ENCODE peak calls at places on chromosome 6, in six cellular contexts. One of them, this sample, is unnamed.

GRCh38 chr6:10655508-10656055 is 38.8 kb downstream of the C6orf52 start:
- DNase-seq in KBM-7: no peak
- DNase-seq in stimulated activated CD8-positive, alpha-beta memory T cell treated with anti-CD3 and anti-CD28 coated beads, Interleukin-4, amount 100 ng/mL, for 1 hour: no peak
- DNase-seq in occipital lobe: no peak
- DNase-seq in sigmoid colon: no peak
- DNase-seq in osteocyte: no peak
- DNase-seq in this sample: no peak

GRCh38 chr6:124989136-124989983 is 27.1 kb downstream of the RNF217 start:
- DNase-seq in KBM-7: no peak
- DNase-seq in stimulated activated CD8-positive, alpha-beta memory T cell treated with anti-CD3 and anti-CD28 coated beads, Interleukin-4, amount 100 ng/mL, for 1 hour: no peak
- DNase-seq in occipital lobe: no peak
- DNase-seq in sigmoid colon: no peak
- DNase-seq in osteocyte: no peak
- DNase-seq in this sample: no peak

GRCh38 chr6:45473121-45473967 is 95.6 kb upstream of the SUPT3H start:
- DNase-seq in KBM-7: no peak
- DNase-seq in stimulated activated CD8-positive, alpha-beta memory T cell treated with anti-CD3 and anti-CD28 coated beads, Interleukin-4, amount 100 ng/mL, for 1 hour: no peak
- DNase-seq in occipital lobe: no peak
- DNase-seq in sigmoid colon: no peak
- DNase-seq in osteocyte: no peak
- DNase-seq in this sample: no peak

GRCh38 chr6:14975124-14975815 is 270.6 kb upstream of the JARID2 start:
- DNase-seq in KBM-7: peak
- DNase-seq in stimulated activated CD8-positive, alpha-beta memory T cell treated with anti-CD3 and anti-CD28 coated beads, Interleukin-4, amount 100 ng/mL, for 1 hour: no peak
- DNase-seq in occipital lobe: no peak
- DNase-seq in sigmoid colon: no peak
- DNase-seq in osteocyte: no peak
- DNase-seq in this sample: no peak

GRCh38 chr6:12356983-12357972 is 67.1 kb downstream of the EDN1 start:
- DNase-seq in KBM-7: no peak
- DNase-seq in stimulated activated CD8-positive, alpha-beta memory T cell treated with anti-CD3 and anti-CD28 coated beads, Interleukin-4, amount 100 ng/mL, for 1 hour: no peak
- DNase-seq in occipital lobe: no peak
- DNase-seq in sigmoid colon: no peak
- DNase-seq in osteocyte: no peak
- DNase-seq in this sample: no peak

GRCh38 chr6:27679308-27679967 is 206.5 kb upstream of the ZNF184 start:
- DNase-seq in KBM-7: no peak
- DNase-seq in stimulated activated CD8-positive, alpha-beta memory T cell treated with anti-CD3 and anti-CD28 coated beads, Interleukin-4, amount 100 ng/mL, for 1 hour: no peak
- DNase-seq in occipital lobe: no peak
- DNase-seq in sigmoid colon: no peak
- DNase-seq in osteocyte: no peak
- DNase-seq in this sample: no peak

GRCh38 chr6:6656287-6656686 is 67.8 kb downstream of the LY86 start:
- DNase-seq in KBM-7: no peak
- DNase-seq in stimulated activated CD8-positive, alpha-beta memory T cell treated with anti-CD3 and anti-CD28 coated beads, Interleukin-4, amount 100 ng/mL, for 1 hour: no peak
- DNase-seq in occipital lobe: no peak
- DNase-seq in sigmoid colon: no peak
- DNase-seq in osteocyte: no peak
- DNase-seq in this sample: no peak

GRCh38 chr6:143549630-143550268 is 38.2 kb upstream of the FUCA2 start:
- DNase-seq in KBM-7: no peak
- DNase-seq in stimulated activated CD8-positive, alpha-beta memory T cell treated with anti-CD3 and anti-CD28 coated beads, Interleukin-4, amount 100 ng/mL, for 1 hour: no peak
- DNase-seq in occipital lobe: no peak
- DNase-seq in sigmoid colon: no peak
- DNase-seq in osteocyte: no peak
- DNase-seq in this sample: no peak

GRCh38 chr6:17519120-17519519 is 81.0 kb upstream of the FAM8A1 start:
- DNase-seq in KBM-7: no peak
- DNase-seq in stimulated activated CD8-positive, alpha-beta memory T cell treated with anti-CD3 and anti-CD28 coated beads, Interleukin-4, amount 100 ng/mL, for 1 hour: no peak
- DNase-seq in occipital lobe: no peak
- DNase-seq in sigmoid colon: no peak
- DNase-seq in osteocyte: no peak
- DNase-seq in this sample: no peak

GRCh38 chr6:135880066-135880972 is 28.8 kb downstream of the PDE7B start:
- DNase-seq in KBM-7: peak
- DNase-seq in stimulated activated CD8-positive, alpha-beta memory T cell treated with anti-CD3 and anti-CD28 coated beads, Interleukin-4, amount 100 ng/mL, for 1 hour: peak
- DNase-seq in occipital lobe: no peak
- DNase-seq in sigmoid colon: no peak
- DNase-seq in osteocyte: no peak
- DNase-seq in this sample: peak

This sample was measured in astrocyte of the cerebellum.